ENCODE peak calls at places on chromosome 14, in six cellular contexts. M is cardiac muscle cell, S is NCI-H460, U is Peyer's patch, C is astrocyte of the cerebellum, L is T-helper 17 cell. O is an unnamed sample.

GRCh38 chr14:56057071-56057865 is 60.9 kb upstream of the PELI2 start:
- DNase-seq in M (no peak), S (no peak), U (no peak), C (no peak), L (no peak), O (no peak)

GRCh38 chr14:58663494-58664111 is 25.8 kb downstream of the DACT1 start:
- DNase-seq in M (peak), S (no peak), U (no peak), C (peak), L (no peak), O (no peak)

GRCh38 chr14:70987042-70987441 is 79.8 kb downstream of the PCNX1 start:
- DNase-seq in M (peak), S (no peak), U (no peak), C (no peak), L (no peak), O (no peak)

GRCh38 chr14:97143011-97143410 is 345.8 kb downstream of the VRK1 start:
- DNase-seq in M (no peak), S (no peak), U (no peak), C (no peak), L (no peak), O (no peak)

GRCh38 chr14:81459912-81460311 is 59.8 kb upstream of the STON2 start:
- DNase-seq in M (no peak), S (no peak), U (no peak), C (no peak), L (no peak), O (no peak)

GRCh38 chr14:75531256-75531655 is 9.0 kb downstream of the BATF start:
- DNase-seq in M (peak), S (no peak), U (no peak), C (no peak), L (no peak), O (no peak)

GRCh38 chr14:77641207-77641533 is 24.7 kb upstream of the SPTLC2 start:
- DNase-seq in M (no peak), S (no peak), U (no peak), C (no peak), L (no peak), O (peak)

GRCh38 chr14:100531591-100532121 is 55.6 kb downstream of the BEGAIN start:
- DNase-seq in M (no peak), S (no peak), U (peak), C (no peak), L (no peak), O (peak)

GRCh38 chr14:64761441-64762043 is 57.3 kb downstream of the PLEKHG3 start:
- DNase-seq in M (no peak), S (peak), U (no peak), C (no peak), L (no peak), O (peak)

GRCh38 chr14:104147346-104148125 is 9.1 kb downstream of the KIF26A start:
- DNase-seq in M (no peak), S (no peak), U (no peak), C (no peak), L (no peak), O (peak)

GRCh38 chr14:32109676-32110075 is 32.6 kb downstream of the ARHGAP5 start:
- DNase-seq in M (peak), S (no peak), U (no peak), C (peak), L (no peak), O (no peak)

GRCh38 chr14:90274019-90274418 is 17.7 kb downstream of the PSMC1 start:
- DNase-seq in M (no peak), S (peak), U (no peak), C (no peak), L (no peak), O (no peak)

GRCh38 chr14:104561124-104561531 is 18.4 kb upstream of the C14orf180 start:
- DNase-seq in M (no peak), S (no peak), U (no peak), C (no peak), L (no peak), O (peak)

GRCh38 chr14:61516957-61517356 is 178.4 kb upstream of the HIF1A start:
- DNase-seq in M (peak), S (no peak), U (no peak), C (peak), L (no peak), O (no peak)

GRCh38 chr14:65079788-65080187 is 22.5 kb downstream of the MAX start:
- DNase-seq in M (peak), S (no peak), U (no peak), C (no peak), L (no peak), O (no peak)

GRCh38 chr14:65369560-65369959 is 43.0 kb upstream of the FUT8 start:
- DNase-seq in M (no peak), S (no peak), U (no peak), C (no peak), L (no peak), O (no peak)

GRCh38 chr14:74015965-74016364 is 3.1 kb downstream of the ENTPD5 start:
- DNase-seq in M (peak), S (no peak), U (no peak), C (no peak), L (no peak), O (no peak)

GRCh38 chr14:46769292-46769691 is 117.7 kb upstream of the RPL10L start:
- DNase-seq in M (no peak), S (no peak), U (no peak), C (no peak), L (no peak), O (no peak)

GRCh38 chr14:41606249-41607118 is at the start of gene LRFN5:
- DNase-seq in M (peak), S (no peak), U (no peak), C (no peak), L (no peak), O (peak)

GRCh38 chr14:104795781-104796681 is 483 bp upstream of the AKT1 start:
- DNase-seq in M (peak), S (peak), U (peak), C (no peak), L (peak), O (peak)

GRCh38 chr14:65769151-65769550 is 356.6 kb downstream of the FUT8 start:
- DNase-seq in M (no peak), S (no peak), U (no peak), C (no peak), L (no peak), O (no peak)

GRCh38 chr14:76181546-76181945 is 29.8 kb downstream of the GPATCH2L start:
- DNase-seq in M (peak), S (no peak), U (no peak), C (no peak), L (no peak), O (no peak)

GRCh38 chr14:36227802-36228201 is 51.3 kb upstream of the PTCSC3 start:
- DNase-seq in M (no peak), S (no peak), U (no peak), C (no peak), L (no peak), O (no peak)

GRCh38 chr14:21300892-21301291 is 21.0 kb downstream of the RPGRIP1 start:
- DNase-seq in M (no peak), S (peak), U (peak), C (no peak), L (peak), O (no peak)

GRCh38 chr14:79166171-79166570 is 996.0 kb downstream of the NRXN3 start:
- DNase-seq in M (no peak), S (no peak), U (no peak), C (no peak), L (no peak), O (no peak)

GRCh38 chr14:73759183-73759713 is 45.1 kb upstream of the PNMA1 start:
- DNase-seq in M (peak), S (no peak), U (peak), C (no peak), L (peak), O (peak)

GRCh38 chr14:77543240-77543551 is 44.6 kb upstream of the ISM2 start:
- DNase-seq in M (no peak), S (no peak), U (no peak), C (no peak), L (no peak), O (no peak)

GRCh38 chr14:76413106-76413961 is 37.4 kb downstream of the ESRRB start:
- DNase-seq in M (no peak), S (no peak), U (no peak), C (no peak), L (no peak), O (no peak)